ENCODE peak calls at places on chromosomes 11 and 22, in seven cellular contexts. I, D, Z, S, Y, U and C are unnamed samples.

GRCh38 chr22:39825661-39826102 is 67.9 kb downstream of the ENTHD1 start:
- DNase-seq in I (no peak), D (no peak), Z (no peak), S (no peak), Y (no peak), U (no peak), C (no peak)

GRCh38 chr11:110026823-110027626 is 66.2 kb upstream of the ZC3H12C start:
- DNase-seq in I (no peak), D (no peak), Z (no peak), S (no peak), Y (no peak), U (no peak), C (no peak)

GRCh38 chr11:22539851-22540376 is 85.7 kb downstream of the FANCF start:
- DNase-seq in I (peak), D (no peak), Z (peak), S (no peak), Y (no peak), U (no peak), C (no peak)

GRCh38 chr11:32072872-32073661 is 17.8 kb upstream of the RCN1 start:
- DNase-seq in I (peak), D (no peak), Z (no peak), S (no peak), Y (no peak), U (no peak), C (no peak)

GRCh38 chr11:78213526-78214330 is 25.0 kb downstream of the USP35 start:
- DNase-seq in I (no peak), D (no peak), Z (no peak), S (no peak), Y (no peak), U (no peak), C (peak)

GRCh38 chr11:76236092-76237026 is 30.1 kb upstream of the WNT11 start:
- DNase-seq in I (peak), D (peak), Z (no peak), S (no peak), Y (peak), U (peak), C (peak)

GRCh38 chr11:31809857-31810778 is 1.0 kb downstream of the PAX6 start:
- DNase-seq in I (peak), D (no peak), Z (no peak), S (no peak), Y (no peak), U (no peak), C (no peak)

GRCh38 chr11:15073361-15074205 is at the start of gene CALCB:
- DNase-seq in I (peak), D (no peak), Z (no peak), S (no peak), Y (no peak), U (no peak), C (no peak)

GRCh38 chr11:94834931-94835330 is 66.8 kb downstream of the AMOTL1 start:
- DNase-seq in I (no peak), D (no peak), Z (no peak), S (no peak), Y (no peak), U (no peak), C (no peak)

GRCh38 chr11:58577441-58578135 is 1.3 kb upstream of the ZFP91 start:
- DNase-seq in I (no peak), D (no peak), Z (peak), S (no peak), Y (peak), U (peak), C (peak)

GRCh38 chr22:50399751-50400331 is 56.7 kb downstream of the PPP6R2 start:
- DNase-seq in I (peak), D (peak), Z (peak), S (peak), Y (peak), U (peak), C (no peak)

GRCh38 chr11:114081641-114082414 is 22.3 kb downstream of the ZBTB16 start:
- DNase-seq in I (no peak), D (no peak), Z (no peak), S (no peak), Y (no peak), U (no peak), C (no peak)

GRCh38 chr11:64720167-64720566 is 2.8 kb downstream of the NRXN2 start:
- DNase-seq in I (no peak), D (no peak), Z (no peak), S (no peak), Y (no peak), U (no peak), C (no peak)

GRCh38 chr11:126561327-126561893 is 205.9 kb downstream of the ST3GAL4 start:
- DNase-seq in I (no peak), D (no peak), Z (peak), S (peak), Y (no peak), U (no peak), C (no peak)

GRCh38 chr11:129747161-129747560 is 68.5 kb upstream of the TMEM45B start:
- DNase-seq in I (no peak), D (no peak), Z (no peak), S (no peak), Y (no peak), U (no peak), C (peak)

GRCh38 chr11:129749141-129749540 is 66.5 kb upstream of the TMEM45B start:
- DNase-seq in I (no peak), D (no peak), Z (no peak), S (no peak), Y (no peak), U (no peak), C (peak)

DNA sequence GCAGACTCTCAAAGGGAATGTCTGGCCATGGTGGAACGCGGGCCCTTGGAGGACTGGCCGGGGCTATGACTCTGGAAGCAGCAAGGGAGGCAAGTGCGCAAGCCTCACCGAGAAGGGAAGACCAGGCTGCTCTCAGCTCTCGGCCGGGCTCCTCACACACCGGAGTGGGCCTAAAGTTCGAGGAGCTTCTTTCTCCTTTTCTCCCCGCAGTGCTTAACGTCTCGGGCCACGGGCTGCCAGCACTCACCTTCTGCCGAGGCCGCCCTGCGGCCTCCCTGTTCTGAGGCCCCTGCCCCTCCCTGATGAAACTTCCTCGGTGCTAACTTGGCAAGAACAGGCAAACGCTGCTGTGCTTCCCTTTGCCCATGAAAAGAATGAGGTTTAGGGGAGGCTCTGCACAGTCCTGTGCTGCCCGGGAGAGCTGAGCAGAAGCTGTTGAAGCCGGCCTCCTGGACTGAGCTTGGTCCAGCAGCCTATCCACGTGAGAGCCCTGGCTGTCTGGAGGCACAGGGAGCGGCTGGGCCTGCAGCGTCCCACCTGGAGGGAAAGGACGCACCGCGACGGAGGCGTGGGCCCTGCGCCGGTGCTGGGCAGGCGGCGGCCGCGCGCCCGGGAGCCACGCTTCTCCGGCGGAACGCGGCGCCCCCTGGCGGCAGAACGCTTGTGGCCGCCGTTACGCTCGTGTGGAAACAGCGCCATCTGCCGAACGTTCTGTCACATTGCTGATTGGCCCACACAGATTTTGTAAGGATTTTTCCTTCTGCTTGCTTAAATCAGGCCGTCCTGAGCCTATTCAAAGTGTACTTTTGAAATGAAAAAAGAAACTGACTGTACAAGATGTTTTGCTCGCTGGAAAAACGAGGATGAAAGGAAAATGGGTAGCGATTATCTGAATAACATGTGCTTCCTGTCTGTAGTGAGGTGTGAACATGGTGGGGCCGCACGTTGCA is 65.0 kb upstream of the TMEM45B start:
- DNase-seq in I (peak), D (peak), Z (peak), S (peak), Y (peak), U (peak), C (no peak)
- H3K4me3 ChIP-seq in I (no peak), D (no peak), Z (peak), S (no peak), Y (peak), U (no peak), C (peak)

GRCh38 chr11:3159296-3160190 is 5.6 kb downstream of the OSBPL5 start:
- DNase-seq in I (no peak), D (no peak), Z (no peak), S (no peak), Y (peak), U (peak), C (peak)
- TF ChIP-seq POLR2AphosphoS5 in I (no peak), D (no peak), Z (no peak), S (no peak), Y (peak), U (peak), C (no peak)

DNA sequence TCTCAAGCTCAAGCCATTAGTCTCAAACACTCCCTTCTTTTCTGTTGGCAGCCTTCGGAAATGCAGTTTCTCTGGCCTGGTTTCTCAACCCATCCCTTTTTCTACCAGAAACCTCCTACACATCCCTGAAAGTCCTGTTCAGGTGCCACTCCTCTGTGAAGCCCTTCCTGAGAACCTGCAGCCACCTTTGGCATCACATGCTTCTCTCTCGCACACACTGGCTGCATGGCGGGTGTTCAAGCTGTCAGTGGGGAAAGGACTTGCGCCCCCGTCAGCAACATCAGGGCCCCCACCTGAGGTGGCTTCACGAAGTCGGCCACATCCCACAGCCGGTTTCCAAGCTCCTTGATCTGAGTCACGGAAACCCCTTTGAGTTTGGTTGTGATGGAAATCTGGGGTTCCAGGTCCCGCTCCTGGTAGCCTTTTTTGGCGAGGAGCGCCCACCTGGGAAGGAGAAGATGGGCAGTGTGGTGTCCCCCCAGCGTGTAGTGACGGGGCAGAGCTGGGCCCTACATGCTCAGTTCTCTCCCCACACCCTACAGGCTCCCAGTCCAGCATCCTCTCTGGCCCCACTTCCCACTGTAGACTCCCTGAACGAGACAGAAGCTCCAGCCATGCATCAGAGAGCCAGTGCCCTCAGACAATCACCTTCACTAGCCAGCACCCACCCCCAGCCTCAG is 1.8 kb upstream of the LRRC74B start:
- DNase-seq in I (no peak), D (no peak), Z (no peak), S (no peak), Y (no peak), U (no peak), C (no peak)
- H3K4me3 ChIP-seq in I (no peak), D (no peak), Z (no peak), S (no peak), Y (no peak), U (no peak), C (no peak)

DNA sequence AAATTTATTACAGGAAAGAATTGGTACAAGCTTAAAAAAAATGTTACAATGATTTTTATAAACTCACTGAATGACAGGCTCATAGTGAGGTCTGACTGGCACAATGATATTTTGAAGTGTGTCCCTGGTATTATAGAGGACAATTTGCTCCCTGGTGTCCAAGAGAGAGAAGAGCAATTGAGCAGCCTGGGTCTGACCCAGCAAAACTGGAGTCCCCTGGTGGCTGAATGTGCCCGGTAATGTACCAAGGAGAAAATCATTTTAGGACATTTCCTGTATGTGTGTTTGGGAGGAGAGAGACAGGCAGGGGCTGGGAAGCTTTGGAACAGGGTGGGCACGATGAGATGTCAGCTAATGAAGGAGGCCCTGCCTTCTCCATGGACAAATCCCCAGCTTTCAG is 125.3 kb downstream of the APOL5 start:
- DNase-seq in I (peak), D (peak), Z (peak), S (no peak), Y (no peak), U (no peak), C (no peak)
- TF ChIP-seq POLR2AphosphoS5 in I (no peak), D (no peak), Z (no peak), S (no peak), Y (no peak), U (no peak), C (no peak)

DNA sequence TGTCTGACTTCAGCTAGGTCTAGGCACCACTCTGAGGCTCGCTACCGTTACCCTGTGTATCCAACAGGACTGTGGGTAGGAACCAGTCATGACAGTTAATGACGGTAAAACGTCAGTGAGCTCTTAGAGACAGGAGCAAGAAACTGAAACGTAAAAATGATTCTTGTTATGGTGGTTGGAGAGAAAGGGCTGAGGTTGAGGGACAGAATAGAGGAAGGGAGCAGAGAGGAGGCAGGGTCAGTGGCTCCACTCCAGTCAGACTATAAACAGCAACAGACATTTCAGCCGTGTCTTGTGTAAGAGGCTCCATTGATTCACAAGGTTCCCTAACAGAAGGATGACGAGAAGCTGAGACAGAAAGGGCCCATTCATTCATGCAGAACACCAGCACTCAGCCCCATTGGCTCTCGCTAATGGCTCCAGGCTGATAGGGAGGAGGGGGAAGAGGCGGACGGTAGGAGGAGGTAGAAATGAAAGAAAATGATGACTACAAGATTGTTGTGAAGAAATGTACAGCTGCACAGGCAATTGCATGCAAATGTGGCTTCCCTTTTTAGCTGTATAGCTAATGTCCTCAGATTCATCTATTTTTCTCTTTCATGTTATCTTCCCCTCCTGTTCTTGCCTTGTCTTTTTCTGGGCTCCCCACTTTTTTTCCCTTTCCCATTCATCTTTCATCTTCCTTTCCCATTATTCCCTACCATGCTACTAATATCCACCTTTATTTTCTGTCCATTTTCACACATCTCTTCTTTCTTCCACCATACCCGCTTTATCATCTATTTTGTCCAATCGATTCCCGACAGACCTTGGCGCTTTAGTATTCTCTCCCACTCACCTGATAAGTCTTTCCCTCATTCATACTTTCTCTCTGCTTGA is 34.3 kb downstream of the ETS1 start:
- DNase-seq in I (no peak), D (no peak), Z (no peak), S (no peak), Y (no peak), U (peak), C (no peak)
- H3K4me3 ChIP-seq in I (no peak), D (no peak), Z (no peak), S (no peak), Y (no peak), U (no peak), C (no peak)

DNA sequence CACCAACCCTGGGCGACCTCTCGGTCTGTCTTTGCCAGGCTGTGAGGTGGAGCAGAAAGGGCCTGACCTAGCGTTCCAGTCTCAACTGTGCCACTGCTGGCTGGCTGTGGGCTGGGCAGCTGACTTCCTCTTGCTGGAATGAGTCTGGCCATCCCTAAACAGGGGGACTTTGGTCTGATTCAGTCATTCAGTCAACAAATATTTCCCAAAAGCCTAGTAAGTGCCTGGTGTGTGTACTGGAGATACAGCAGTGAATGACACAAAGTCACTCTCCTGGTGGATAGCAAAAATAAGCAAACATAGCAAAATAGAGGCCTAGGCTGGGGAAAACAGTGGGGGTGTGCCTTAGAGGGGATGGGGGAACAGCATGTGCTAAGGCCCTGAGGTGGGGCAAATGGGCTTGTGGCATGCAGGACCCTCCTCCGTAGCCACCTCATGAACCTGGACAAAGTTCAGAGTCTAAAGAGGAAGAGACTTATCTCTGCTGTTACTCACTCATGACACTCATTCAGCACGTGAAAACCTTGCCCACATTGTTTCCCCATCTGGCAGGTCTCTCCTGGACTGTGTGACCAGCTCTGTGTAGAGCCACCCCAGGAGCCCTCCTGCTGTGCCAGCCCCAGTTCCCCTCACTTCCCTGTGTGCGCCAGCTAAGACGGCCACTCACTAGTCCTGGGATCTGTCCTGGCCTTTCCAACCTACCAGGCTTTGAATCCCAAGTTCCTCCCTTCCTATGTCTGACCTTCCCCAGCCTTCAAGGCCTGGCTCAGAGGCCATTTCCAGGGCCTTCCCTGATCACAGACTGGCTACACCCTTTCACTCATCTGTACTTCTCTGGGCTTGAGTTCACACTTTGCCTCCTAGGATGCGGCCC is 4.7 kb downstream of the GUCD1 start:
- DNase-seq in I (no peak), D (no peak), Z (peak), S (no peak), Y (peak), U (peak), C (no peak)
- TF ChIP-seq POLR2AphosphoS5 in I (no peak), D (no peak), Z (peak), S (no peak), Y (peak), U (peak), C (no peak)

GRCh38 chr11:34438529-34439507 is at the start of gene CAT:
- DNase-seq in I (peak), D (peak), Z (peak), S (no peak), Y (peak), U (peak), C (peak)
- H3K4me3 ChIP-seq in I (peak), D (peak), Z (peak), S (peak), Y (peak), U (peak), C (peak)

GRCh38 chr22:41415554-41415953 is 31.0 kb downstream of the TOB2 start:
- DNase-seq in I (no peak), D (no peak), Z (no peak), S (no peak), Y (no peak), U (no peak), C (no peak)

GRCh38 chr22:41418717-41419116 is 27.9 kb downstream of the TOB2 start:
- DNase-seq in I (no peak), D (no peak), Z (no peak), S (no peak), Y (no peak), U (no peak), C (no peak)

DNA sequence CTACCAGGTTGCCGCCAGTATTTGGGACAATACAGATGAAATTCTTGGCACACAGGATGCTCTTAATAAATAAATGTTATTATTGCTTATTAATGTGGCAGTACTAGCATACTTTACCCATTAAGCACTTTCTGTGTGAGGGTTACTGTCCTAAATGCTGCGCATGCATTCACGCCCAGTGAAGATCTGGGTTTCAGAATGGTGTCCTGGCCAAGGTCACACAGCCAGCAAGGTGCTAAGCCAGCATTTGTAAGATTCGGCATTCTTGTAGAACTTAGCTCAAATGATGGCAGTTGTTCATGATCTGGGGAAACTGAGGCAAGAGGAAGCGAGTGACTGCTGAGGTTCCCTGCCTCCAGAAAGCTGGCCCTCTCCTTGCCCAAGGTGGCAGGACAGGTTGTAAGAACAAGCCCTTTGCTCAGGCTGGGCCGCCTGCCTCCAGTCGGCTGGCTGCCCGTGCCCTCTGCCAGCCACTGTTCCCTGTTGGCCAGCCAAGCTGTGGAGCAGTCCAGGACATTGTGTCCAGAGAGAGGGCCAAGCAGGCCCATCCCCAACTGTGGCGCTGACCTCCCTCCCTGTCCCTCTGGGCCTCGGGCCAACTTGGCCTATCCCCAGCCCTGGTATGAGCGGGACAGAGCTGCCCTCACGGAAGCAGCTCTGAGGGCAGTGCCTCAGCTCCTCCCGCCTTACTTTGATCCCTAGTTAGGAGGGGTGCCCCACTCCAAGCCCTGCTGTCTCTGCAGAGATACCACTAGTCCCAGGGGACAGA is 28.8 kb downstream of the TOB2 start:
- DNase-seq in I (no peak), D (no peak), Z (no peak), S (no peak), Y (peak), U (peak), C (peak)
- TF ChIP-seq POLR2AphosphoS5 in I (no peak), D (no peak), Z (no peak), S (no peak), Y (peak), U (peak), C (peak)